ENCODE peak calls at places on chromosomes 16 and 17, in six cellular contexts. N, D, E, C, Q and Z are unnamed samples.

GRCh38 chr17:5762191-5762590 is 177.9 kb upstream of the NLRP1 start:
- DNase-seq in E (peak), N (no peak), Q (no peak), C (peak), D (no peak), Z (peak)

GRCh38 chr16:31157136-31157535 is 7.3 kb upstream of the PRSS36 start:
- DNase-seq in C (no peak), N (no peak), Q (no peak), E (no peak), D (no peak), Z (no peak)

GRCh38 chr17:36755586-36755985 is 154.2 kb downstream of the MRM1 start:
- DNase-seq in Q (peak), D (peak), N (no peak), E (no peak), C (no peak), Z (no peak)

GRCh38 chr17:65243838-65244237 is 106.7 kb downstream of the RGS9 start:
- DNase-seq in C (peak), D (peak), Q (no peak), E (peak), N (no peak), Z (no peak)

GRCh38 chr17:11170901-11171300 is 70.1 kb upstream of the SHISA6 start:
- DNase-seq in C (no peak), Q (no peak), D (no peak), E (no peak), N (no peak), Z (no peak)

GRCh38 chr16:59601452-59601851 is 867.3 kb upstream of the GOT2 start:
- DNase-seq in N (no peak), Q (no peak), C (no peak), D (no peak), E (no peak), Z (no peak)

GRCh38 chr17:75011788-75012319 is 616 bp upstream of the MRPL58 start:
- DNase-seq in C (peak), Q (no peak), D (peak), N (no peak), E (peak), Z (no peak)

GRCh38 chr17:8739104-8739503 is 5.5 kb downstream of the CCDC42 start:
- DNase-seq in C (no peak), N (no peak), Q (no peak), E (no peak), D (no peak), Z (no peak)

GRCh38 chr16:4661661-4662060 is 31.7 kb upstream of the NUDT16L1 start:
- DNase-seq in N (no peak), D (no peak), Q (no peak), E (peak), C (peak), Z (no peak)

GRCh38 chr17:75877752-75878173 is 618 bp downstream of the TRIM47 start:
- DNase-seq in N (peak), Q (peak), E (peak), D (peak), C (peak), Z (no peak)

GRCh38 chr17:19464033-19465026 is 53.3 kb downstream of the RNF112 start:
- DNase-seq in E (peak), D (no peak), C (no peak), Q (peak), N (no peak), Z (no peak)

GRCh38 chr17:74995847-74996246 is 8.4 kb downstream of the CDR2L start:
- DNase-seq in E (no peak), Q (no peak), C (no peak), D (no peak), N (no peak), Z (no peak)

GRCh38 chr17:29855686-29856085 is 74.3 kb downstream of the SSH2 start:
- DNase-seq in E (peak), Q (no peak), D (peak), N (no peak), C (peak), Z (no peak)

GRCh38 chr17:1005361-1005946 is 8.5 kb downstream of the TIMM22 start:
- DNase-seq in C (peak), D (peak), E (peak), Q (peak), N (no peak), Z (no peak)

GRCh38 chr16:14364386-14365199 is 265.5 kb downstream of the PARN start:
- DNase-seq in Q (no peak), E (peak), D (peak), N (no peak), C (peak), Z (peak)
- H3K4me3 ChIP-seq in Q (no peak), E (no peak), D (no peak), N (no peak), C (no peak), Z (no peak)

GRCh38 chr16:52617591-52617990 is 70.6 kb upstream of the TOX3 start:
- DNase-seq in D (no peak), N (no peak), C (no peak), Q (no peak), E (no peak), Z (no peak)

GRCh38 chr16:52613508-52613907 is 66.6 kb upstream of the TOX3 start:
- DNase-seq in C (no peak), Q (no peak), E (no peak), N (no peak), D (no peak), Z (no peak)

GRCh38 chr16:52611817-52612673 is 65.1 kb upstream of the TOX3 start:
- DNase-seq in C (no peak), N (no peak), Q (no peak), D (no peak), E (no peak), Z (no peak)
- TF ChIP-seq CTCF in C (no peak), N (no peak), Q (no peak), D (no peak), E (no peak), Z (no peak)

DNA sequence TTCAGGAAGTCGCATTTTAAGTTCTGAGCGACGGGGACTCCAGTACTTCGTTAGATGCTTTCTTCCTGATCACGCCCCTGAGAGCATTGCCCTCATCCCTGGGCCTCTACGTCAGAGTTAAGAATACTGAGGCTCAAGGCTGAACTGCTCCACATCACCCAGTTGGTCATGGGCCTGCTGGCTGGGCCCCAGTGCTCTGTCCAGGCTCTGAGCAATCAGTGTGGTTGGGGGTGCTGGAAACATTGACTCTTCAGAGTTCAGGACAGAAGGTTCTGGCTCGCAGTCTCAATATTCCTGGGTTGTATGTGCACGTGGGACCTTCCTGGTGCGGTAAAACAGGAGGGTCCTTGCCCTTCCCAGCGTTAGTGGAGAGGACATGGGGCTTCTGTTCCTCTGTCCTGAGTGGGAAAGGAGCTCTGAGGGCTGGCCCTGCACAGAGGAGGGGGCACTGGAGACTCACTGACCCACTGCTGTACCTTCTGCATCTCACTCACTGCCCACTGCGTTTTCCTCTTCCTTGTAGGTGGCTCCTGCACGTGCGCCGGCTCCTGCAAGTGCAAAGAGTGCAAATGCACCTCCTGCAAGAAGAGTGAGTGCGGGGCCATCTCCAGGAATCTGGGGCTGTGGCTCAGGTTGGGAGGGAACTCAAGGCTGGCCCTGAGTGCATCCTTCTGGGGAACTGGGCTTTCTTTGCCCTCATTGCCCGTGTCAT is 518 bp downstream of the MT1E start:
- DNase-seq in D (peak), C (peak), E (peak), N (no peak), Q (no peak), Z (no peak)
- H3K4me3 ChIP-seq in D (peak), C (peak), E (peak), N (no peak), Q (peak), Z (peak)

DNA sequence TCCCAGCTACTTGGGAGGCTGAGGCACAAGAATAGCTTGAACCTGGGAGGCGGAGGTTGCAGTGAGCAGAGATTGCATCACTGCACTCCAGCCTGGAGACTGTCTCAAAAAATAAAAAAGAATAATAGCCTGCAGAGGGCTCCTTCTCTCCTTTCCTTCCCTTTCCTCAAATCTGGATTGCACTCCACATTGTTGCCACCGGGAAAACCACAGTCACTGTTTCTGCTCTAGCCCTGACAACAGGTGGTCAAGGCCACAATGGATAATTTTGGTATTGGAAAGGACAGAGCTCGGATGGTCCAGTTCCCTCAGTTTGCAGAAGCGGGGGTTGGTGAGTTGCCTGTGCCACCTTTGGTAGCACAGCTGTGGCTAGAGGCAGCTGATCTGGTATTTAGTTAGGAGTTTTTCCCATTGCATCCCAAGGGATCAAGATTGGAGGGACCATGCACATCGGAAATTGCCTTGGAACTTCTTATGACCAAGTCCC is 44.7 kb upstream of the PRSS54 start:
- DNase-seq in D (peak), C (peak), Q (no peak), E (peak), N (no peak), Z (no peak)
- TF ChIP-seq CTCF in D (peak), C (peak), Q (no peak), E (peak), N (no peak), Z (peak)